ENCODE peak calls at places on chromosome 19, in ten cellular contexts. F is fibroblast of pulmonary artery, E is osteocyte, C is suprapubic skin, I is psoas muscle, H is heart right ventricle, R is neural crest cell, N is AG04450, A is GM23338, K is right lobe of liver. X is an unnamed sample.

GRCh38 chr19:50639121-50640112 is at the start of gene SYT3:
- DNase-seq in K (no peak), E (no peak), I (no peak), N (no peak), F (peak), A (peak), H (peak), R (peak), C (no peak), X (no peak)

GRCh38 chr19:29596080-29596479 is 10.0 kb upstream of the POP4 start:
- DNase-seq in K (no peak), R (no peak), E (no peak), N (no peak), A (no peak), H (no peak), F (no peak), C (no peak), I (no peak), X (no peak)

GRCh38 chr19:54464044-54464623 is 556 bp upstream of the LENG9 start:
- DNase-seq in K (peak), R (peak), I (peak), E (no peak), N (no peak), A (peak), F (peak), H (peak), C (peak), X (no peak)

GRCh38 chr19:1746401-1747284 is 6.7 kb upstream of the ONECUT3 start:
- DNase-seq in F (peak), C (no peak), E (no peak), N (no peak), K (no peak), R (no peak), I (no peak), H (no peak), A (no peak), X (peak)

GRCh38 chr19:55098716-55099556 is 18.5 kb downstream of the PPP1R12C start:
- DNase-seq in E (no peak), I (peak), F (no peak), K (no peak), H (no peak), R (no peak), C (no peak), A (no peak), N (no peak), X (peak)

GRCh38 chr19:40598121-40598917 is 2.9 kb upstream of the LTBP4 start:
- DNase-seq in H (peak), N (peak), E (peak), I (peak), R (peak), K (peak), A (peak), C (peak), F (peak), X (peak)

GRCh38 chr19:57239982-57240310 is 486 bp upstream of the ZNF805 start:
- DNase-seq in F (no peak), R (no peak), N (no peak), A (peak), K (no peak), I (no peak), E (no peak), C (no peak), H (no peak), X (no peak)

GRCh38 chr19:6811906-6812305 is 39.4 kb downstream of the VAV1 start:
- DNase-seq in A (peak), H (no peak), K (no peak), I (no peak), F (peak), R (no peak), C (no peak), N (no peak), E (no peak), X (peak)

GRCh38 chr19:55418185-55418584 is 10.6 kb upstream of the UBE2S start:
- DNase-seq in A (peak), R (peak), K (peak), H (no peak), E (no peak), I (no peak), N (peak), F (peak), C (no peak), X (no peak)

GRCh38 chr19:37963190-37963947 is 56.4 kb downstream of the SIPA1L3 start:
- DNase-seq in A (no peak), C (no peak), K (no peak), F (peak), E (no peak), R (no peak), I (no peak), H (no peak), N (no peak), X (no peak)

GRCh38 chr19:6599866-6600454 is 9.0 kb upstream of the CD70 start:
- DNase-seq in K (no peak), H (no peak), C (no peak), A (no peak), E (peak), I (no peak), N (no peak), F (no peak), R (no peak), X (no peak)

GRCh38 chr19:56098731-56099577 is 22.1 kb downstream of the ZNF787 start:
- DNase-seq in H (peak), E (no peak), C (no peak), R (no peak), K (no peak), F (no peak), A (no peak), I (no peak), N (no peak), X (no peak)

GRCh38 chr19:51311388-51312257 is at the start of gene IGLON5:
- DNase-seq in N (no peak), C (no peak), F (no peak), H (no peak), K (no peak), I (no peak), R (no peak), A (peak), E (no peak), X (no peak)

GRCh38 chr19:17293605-17294004 is 9.6 kb downstream of the ABHD8 start:
- DNase-seq in H (no peak), I (no peak), A (no peak), R (no peak), N (no peak), F (no peak), C (no peak), K (no peak), E (no peak), X (no peak)

GRCh38 chr19:17296976-17297375 is 6.2 kb downstream of the ABHD8 start:
- DNase-seq in A (no peak), E (no peak), F (no peak), H (no peak), I (no peak), N (no peak), R (no peak), C (no peak), K (no peak), X (no peak)

GRCh38 chr19:17294051-17294891 is 9.0 kb downstream of the ABHD8 start:
- DNase-seq in F (no peak), C (no peak), I (peak), A (peak), K (peak), H (peak), N (no peak), R (peak), E (no peak), X (no peak)

GRCh38 chr19:17292301-17293074 is 10.7 kb downstream of the ABHD8 start:
- DNase-seq in R (peak), C (no peak), H (peak), E (peak), N (peak), K (peak), A (peak), F (peak), I (peak), X (peak)

DNA sequence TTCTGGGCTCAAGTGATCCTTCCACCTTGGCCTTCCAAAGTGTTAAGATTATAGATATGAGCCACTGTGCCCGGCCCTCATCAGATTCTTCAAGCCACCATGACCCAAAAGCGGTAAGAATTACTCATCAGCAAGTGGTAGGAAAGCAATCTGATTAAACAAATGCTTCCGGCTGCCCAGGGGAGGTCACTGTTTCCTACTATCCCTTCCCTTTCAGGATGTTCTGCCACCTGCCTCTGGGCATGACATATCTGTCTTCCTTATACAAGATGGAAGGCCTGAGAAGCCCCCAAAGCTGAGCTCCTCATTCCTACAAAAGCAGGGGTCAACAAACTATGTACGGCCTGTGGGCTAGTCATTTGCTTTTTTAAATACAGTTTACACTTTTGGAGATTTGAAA is 6.9 kb downstream of the ABHD8 start:
- DNase-seq in A (no peak), C (no peak), E (no peak), R (no peak), H (no peak), K (no peak), I (no peak), F (no peak), N (no peak), X (no peak)
- TF ChIP-seq CTCF in A (peak), C (no peak), E (peak), R (no peak), H (no peak), K (no peak), I (no peak), F (no peak), N (no peak), X (no peak)

GRCh38 chr19:8389891-8390616 is at the start of gene RAB11B:
- DNase-seq in R (peak), H (peak), E (peak), C (peak), I (peak), K (peak), A (peak), N (peak), F (peak), X (peak)

GRCh38 chr19:8391274-8392016 is 1.3 kb downstream of the RAB11B start:
- DNase-seq in C (no peak), R (no peak), H (no peak), E (no peak), N (no peak), I (peak), F (no peak), A (no peak), K (no peak), X (no peak)

GRCh38 chr19:8392017-8392591 is 1.9 kb downstream of the RAB11B start:
- DNase-seq in F (no peak), C (no peak), K (no peak), I (peak), A (no peak), N (no peak), R (no peak), H (peak), E (no peak), X (no peak)

GRCh38 chr19:8388612-8388958 is 1.6 kb upstream of the RAB11B start:
- DNase-seq in E (no peak), R (no peak), C (no peak), A (no peak), F (no peak), I (peak), H (no peak), N (no peak), K (no peak), X (no peak)

DNA sequence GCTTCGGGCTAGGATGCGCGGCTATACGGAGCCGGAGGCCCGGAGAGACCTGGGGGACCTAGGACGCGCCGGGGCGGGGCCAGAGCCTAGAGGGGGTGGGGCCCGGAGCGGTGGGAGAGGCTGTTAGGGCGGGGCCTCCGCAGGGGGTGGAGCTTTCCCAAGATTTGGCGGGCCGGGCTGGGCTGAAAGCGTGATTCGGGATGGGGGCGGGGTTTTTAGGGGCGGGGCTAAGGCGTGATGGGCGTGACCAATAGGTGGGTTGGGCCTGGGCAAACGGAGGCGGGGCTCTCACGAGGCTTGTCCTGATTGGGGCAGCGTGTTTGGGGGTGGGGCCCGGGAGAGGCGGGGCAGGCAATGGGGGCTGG is 439 bp downstream of the RAB11B start:
- DNase-seq in R (peak), F (peak), A (peak), N (peak), H (peak), E (peak), I (peak), K (peak), C (peak), X (peak)
- TF ChIP-seq CTCF in R (no peak), F (no peak), A (no peak), N (no peak), H (no peak), E (no peak), I (no peak), K (no peak), C (no peak), X (no peak)

GRCh38 chr19:52601025-52601973 is 31.2 kb downstream of the ZNF701 start:
- DNase-seq in C (peak), R (peak), K (peak), F (peak), H (peak), E (peak), I (peak), N (peak), A (peak), X (peak)
- TF ChIP-seq CTCF in C (no peak), R (peak), K (no peak), F (peak), H (peak), E (peak), I (peak), N (peak), A (peak), X (no peak)

GRCh38 chr19:12777217-12778019 is 2.1 kb upstream of the HOOK2 start:
- DNase-seq in H (peak), I (peak), R (peak), E (peak), K (peak), F (peak), N (no peak), C (peak), A (peak), X (no peak)

GRCh38 chr19:12778905-12779161 is 3.5 kb upstream of the HOOK2 start:
- DNase-seq in F (no peak), E (no peak), K (no peak), R (no peak), N (no peak), H (no peak), I (no peak), A (peak), C (no peak), X (no peak)

GRCh38 chr19:12782174-12782423 is 6.7 kb upstream of the HOOK2 start:
- DNase-seq in A (no peak), K (no peak), I (no peak), F (no peak), H (no peak), C (no peak), E (no peak), R (no peak), N (no peak), X (no peak)

GRCh38 chr19:12778020-12778904 is 2.9 kb upstream of the HOOK2 start:
- DNase-seq in E (no peak), A (peak), N (no peak), H (peak), R (peak), K (peak), F (peak), C (no peak), I (peak), X (no peak)

GRCh38 chr19:12779162-12779993 is 4.0 kb upstream of the HOOK2 start:
- DNase-seq in H (peak), E (peak), K (peak), F (peak), R (peak), A (peak), N (no peak), C (no peak), I (peak), X (no peak)
- TF ChIP-seq CTCF in H (no peak), E (peak), K (no peak), F (no peak), R (no peak), A (peak), N (no peak), C (no peak), I (no peak), X (no peak)

DNA sequence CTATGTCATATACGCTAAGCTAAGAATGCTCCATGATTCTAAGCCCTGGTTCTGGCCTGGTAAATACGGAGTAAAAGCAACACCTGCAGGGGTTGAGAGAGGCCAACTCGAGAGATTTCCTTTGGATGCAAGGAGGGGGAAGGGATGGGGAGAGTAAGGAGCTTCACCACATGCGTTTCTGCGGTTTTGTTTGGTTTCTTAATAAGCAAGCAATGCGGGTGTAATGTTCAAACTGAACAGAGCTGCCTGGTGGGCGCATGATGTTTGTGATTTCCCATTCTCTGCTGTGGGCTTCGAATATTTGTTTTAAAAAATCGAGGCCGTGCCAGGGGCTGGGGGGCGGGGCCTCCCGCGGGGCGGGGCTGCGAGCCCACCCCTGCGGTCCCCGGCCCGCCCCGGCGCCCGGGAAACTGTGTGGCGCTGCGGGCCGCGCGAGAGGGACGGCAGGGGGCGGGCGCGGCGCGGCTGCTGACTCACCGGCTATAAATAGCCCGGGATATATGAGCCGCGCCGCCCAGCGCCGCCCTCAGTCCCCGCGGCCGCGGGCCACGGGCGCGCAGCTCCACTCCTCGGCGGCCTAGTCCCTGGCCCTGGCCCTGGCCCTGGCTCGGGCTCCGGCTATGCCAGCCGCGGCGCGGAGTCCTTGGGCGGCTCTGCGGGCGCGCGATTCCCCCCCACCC is 5.1 kb downstream of the BBC3 start:
- DNase-seq in C (peak), N (peak), H (peak), E (peak), R (peak), F (peak), I (peak), A (peak), K (peak), X (peak)
- TF ChIP-seq CTCF in C (no peak), N (no peak), H (peak), E (peak), R (peak), F (no peak), I (peak), A (peak), K (peak), X (no peak)

GRCh38 chr19:13094771-13095392 is 7.8 kb downstream of the LYL1 start:
- DNase-seq in C (no peak), E (no peak), F (no peak), K (no peak), A (peak), N (no peak), R (no peak), I (no peak), H (no peak), X (peak)

GRCh38 chr19:13097331-13098258 is 5.1 kb downstream of the LYL1 start:
- DNase-seq in R (no peak), C (no peak), K (no peak), A (peak), E (no peak), N (no peak), F (no peak), I (no peak), H (peak), X (peak)

GRCh38 chr19:13096968-13097330 is 5.7 kb downstream of the LYL1 start:
- DNase-seq in F (no peak), H (peak), N (no peak), K (no peak), I (no peak), E (no peak), A (no peak), C (no peak), R (no peak), X (no peak)

GRCh38 chr19:13095393-13095784 is 7.3 kb downstream of the LYL1 start:
- DNase-seq in A (peak), E (no peak), N (no peak), C (no peak), I (no peak), F (no peak), H (no peak), R (no peak), K (peak), X (peak)

DNA sequence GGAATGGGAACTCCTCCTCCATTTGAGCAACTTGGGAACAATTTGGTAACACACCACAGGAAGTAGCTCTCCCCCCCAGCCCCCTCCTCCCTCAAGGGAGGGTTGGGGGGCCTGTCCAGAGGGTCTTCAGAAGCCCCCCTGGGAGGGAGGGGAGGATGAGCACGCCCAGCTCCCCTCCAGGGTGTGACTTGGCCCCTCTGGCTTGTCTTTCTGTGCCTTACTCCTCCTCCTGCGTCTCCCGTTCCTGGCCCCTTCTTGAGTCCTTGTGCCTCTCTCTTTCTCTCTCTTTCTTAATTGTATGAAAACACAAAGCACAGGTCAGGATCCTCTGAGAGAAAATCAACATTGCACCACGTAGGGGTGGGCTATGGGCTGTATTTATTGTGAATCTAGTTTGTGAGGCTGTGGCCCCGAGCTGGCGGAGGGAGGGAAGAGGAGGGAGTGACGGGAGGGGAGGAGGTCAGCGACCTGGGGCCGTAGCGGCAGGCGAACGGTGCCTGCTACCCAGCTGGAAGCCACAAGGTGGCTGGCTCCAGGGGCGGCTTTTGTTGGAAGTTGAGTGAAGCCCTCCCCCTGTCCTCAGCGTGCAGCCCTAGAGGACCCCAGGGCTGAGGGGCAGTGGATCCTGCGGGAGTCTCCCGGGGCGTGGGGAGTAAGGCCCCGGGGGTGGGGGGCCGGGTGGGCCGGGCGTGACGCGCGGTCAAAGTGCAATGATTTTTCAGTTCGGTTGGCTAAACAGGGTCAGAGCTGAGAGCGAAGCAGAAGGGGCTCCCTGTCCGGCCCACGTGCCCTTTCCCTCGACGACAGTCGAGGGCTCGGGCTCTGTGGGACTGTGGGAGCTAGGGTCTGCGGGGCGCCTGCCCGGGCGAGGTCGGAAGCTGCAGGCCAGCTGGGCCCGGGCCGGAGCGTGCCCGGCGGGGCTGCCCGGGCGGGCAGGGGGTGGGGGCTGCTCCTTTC is 6.4 kb downstream of the LYL1 start:
- DNase-seq in I (no peak), C (no peak), F (no peak), A (peak), N (no peak), E (no peak), H (peak), K (peak), R (no peak), X (no peak)
- TF ChIP-seq CTCF in I (no peak), C (no peak), F (peak), A (peak), N (no peak), E (peak), H (peak), K (peak), R (peak), X (peak)

X was measured in HL-60.